ENCODE peak calls at places on chromosomes 11 and 22, in five cellular contexts. One of them, this sample, is unnamed.
A peak's percentile ranks its signal among the peaks of the same experiment; 100 is the strongest.

GRCh38 chr22:41543854-41544670 is at the start of gene POLR3H:
- DNase-seq in GM04503: peak; percentile 85
- DNase-seq in fibroblast of the aortic adventitia: peak; percentile 95
- DNase-seq in hypothalamus: peak; percentile 98
- DNase-seq in NCI-H1436: peak; percentile 98
- DNase-seq in this sample: peak; percentile 99

GRCh38 chr22:18970180-18970947 is 34.3 kb upstream of the PRODH start:
- DNase-seq in GM04503: no peak
- DNase-seq in NCI-H1436: no peak
- DNase-seq in hypothalamus: no peak
- DNase-seq in fibroblast of the aortic adventitia: no peak
- DNase-seq in this sample: peak; percentile 57

GRCh38 chr11:109033627-109034340 is 368.9 kb downstream of the DDX10 start:
- DNase-seq in NCI-H1436: no peak
- DNase-seq in hypothalamus: no peak
- DNase-seq in fibroblast of the aortic adventitia: peak; percentile 99
- DNase-seq in GM04503: peak; percentile 88
- DNase-seq in this sample: peak; percentile 96

GRCh38 chr22:44544523-44545433 is 46.7 kb upstream of the RTL6 start:
- DNase-seq in fibroblast of the aortic adventitia: no peak
- DNase-seq in NCI-H1436: no peak
- DNase-seq in GM04503: no peak
- DNase-seq in hypothalamus: no peak
- DNase-seq in this sample: no peak

GRCh38 chr22:50711446-50712340 is 26.3 kb upstream of the ACR start:
- DNase-seq in GM04503: no peak
- DNase-seq in NCI-H1436: no peak
- DNase-seq in hypothalamus: no peak
- DNase-seq in fibroblast of the aortic adventitia: no peak
- DNase-seq in this sample: no peak

GRCh38 chr22:45208993-45209838 is 31.5 kb downstream of the KIAA0930 start:
- DNase-seq in GM04503: peak; percentile 44
- DNase-seq in hypothalamus: peak; percentile 87
- DNase-seq in fibroblast of the aortic adventitia: peak; percentile 70
- DNase-seq in NCI-H1436: peak; percentile 26
- DNase-seq in this sample: peak; percentile 67

GRCh38 chr11:95884364-95884763 is 39.5 kb downstream of the MTMR2 start:
- DNase-seq in NCI-H1436: no peak
- DNase-seq in fibroblast of the aortic adventitia: peak; percentile 40
- DNase-seq in GM04503: no peak
- DNase-seq in hypothalamus: no peak
- DNase-seq in this sample: peak; percentile 57

GRCh38 chr22:45263790-45264269 is 20.9 kb upstream of the UPK3A start:
- DNase-seq in hypothalamus: peak; percentile 77
- DNase-seq in fibroblast of the aortic adventitia: peak; percentile 84
- DNase-seq in NCI-H1436: no peak
- DNase-seq in GM04503: peak; percentile 42
- DNase-seq in this sample: peak; percentile 85

GRCh38 chr22:50483977-50484853 is 2.4 kb upstream of the MIOX start:
- DNase-seq in fibroblast of the aortic adventitia: no peak
- DNase-seq in NCI-H1436: no peak
- DNase-seq in hypothalamus: no peak
- DNase-seq in GM04503: no peak
- DNase-seq in this sample: no peak

GRCh38 chr22:22388494-22388893 is 120.0 kb downstream of the ZNF280B start:
- DNase-seq in fibroblast of the aortic adventitia: no peak
- DNase-seq in GM04503: no peak
- DNase-seq in hypothalamus: no peak
- DNase-seq in NCI-H1436: no peak
- DNase-seq in this sample: no peak

GRCh38 chr11:95788921-95789505 is 569 bp downstream of the FAM76B start:
- DNase-seq in GM04503: no peak
- DNase-seq in hypothalamus: peak; percentile 26
- DNase-seq in fibroblast of the aortic adventitia: peak; percentile 43
- DNase-seq in NCI-H1436: peak; percentile 23
- DNase-seq in this sample: peak; percentile 69

This sample was measured in astrocyte of the hippocampus.